ENCODE peak calls at places on chromosomes 11 and 22, in four cellular contexts. One of them, this sample, is unnamed.

GRCh38 chr22:24319451-24319850 is 48.8 kb downstream of the SPECC1L start:
- DNase-seq in esophagus muscularis mucosa: no peak
- DNase-seq in stomach: no peak
- DNase-seq in tibial nerve: no peak
- DNase-seq in this sample: no peak

GRCh38 chr22:48488149-48488551 is 1339.5 kb downstream of the BRD1 start:
- DNase-seq in esophagus muscularis mucosa: no peak
- DNase-seq in stomach: no peak
- DNase-seq in tibial nerve: no peak
- DNase-seq in this sample: no peak

GRCh38 chr11:48055292-48056132 is 75.2 kb downstream of the PTPRJ start:
- DNase-seq in stomach: peak; percentile 72
- DNase-seq in tibial nerve: no peak
- DNase-seq in esophagus muscularis mucosa: no peak
- DNase-seq in this sample: no peak

GRCh38 chr11:66283461-66284105 is 5.4 kb downstream of the YIF1A start:
- DNase-seq in esophagus muscularis mucosa: no peak
- DNase-seq in stomach: no peak
- DNase-seq in tibial nerve: no peak
- DNase-seq in this sample: peak; percentile 42

GRCh38 chr11:32586576-32587190 is 3.1 kb downstream of the EIF3M start:
- DNase-seq in esophagus muscularis mucosa: no peak
- DNase-seq in tibial nerve: no peak
- DNase-seq in stomach: no peak
- DNase-seq in this sample: no peak

GRCh38 chr11:118045191-118045590 is 31.7 kb upstream of the TMPRSS4 start:
- DNase-seq in esophagus muscularis mucosa: peak; percentile 19
- DNase-seq in tibial nerve: no peak
- DNase-seq in stomach: no peak
- DNase-seq in this sample: no peak

GRCh38 chr22:22168941-22169867 is 75.4 kb upstream of the VPREB1 start:
- DNase-seq in stomach: no peak
- DNase-seq in esophagus muscularis mucosa: peak; percentile 64
- DNase-seq in tibial nerve: no peak
- DNase-seq in this sample: no peak

GRCh38 chr22:29369460-29369859 is 18.9 kb downstream of the AP1B1 start:
- DNase-seq in tibial nerve: peak; percentile 71
- DNase-seq in stomach: no peak
- DNase-seq in esophagus muscularis mucosa: no peak
- DNase-seq in this sample: peak; percentile 52

GRCh38 chr11:70531281-70532065 is 133.1 kb downstream of the CTTN start:
- DNase-seq in esophagus muscularis mucosa: no peak
- DNase-seq in stomach: no peak
- DNase-seq in tibial nerve: no peak
- DNase-seq in this sample: no peak

GRCh38 chr11:65445604-65446445 is 23.2 kb downstream of the NEAT1 start:
- DNase-seq in esophagus muscularis mucosa: no peak
- DNase-seq in stomach: peak; percentile 34
- DNase-seq in tibial nerve: no peak
- DNase-seq in this sample: no peak

GRCh38 chr22:49530671-49531532 is 296.8 kb downstream of the BRD1 start:
- DNase-seq in esophagus muscularis mucosa: no peak
- DNase-seq in stomach: no peak
- DNase-seq in tibial nerve: no peak
- DNase-seq in this sample: no peak

GRCh38 chr11:8258771-8259170 is 4.9 kb downstream of the LMO1 start:
- DNase-seq in tibial nerve: no peak
- DNase-seq in stomach: peak; percentile 7
- DNase-seq in esophagus muscularis mucosa: no peak
- DNase-seq in this sample: no peak

GRCh38 chr11:33262016-33262638 is 4.9 kb downstream of the HIPK3 start:
- DNase-seq in esophagus muscularis mucosa: no peak
- DNase-seq in stomach: no peak
- DNase-seq in tibial nerve: no peak
- DNase-seq in this sample: no peak

GRCh38 chr11:55707029-55707428 is 45.0 kb downstream of the OR4C6 start:
- DNase-seq in stomach: no peak
- DNase-seq in tibial nerve: no peak
- DNase-seq in esophagus muscularis mucosa: no peak
- DNase-seq in this sample: no peak

GRCh38 chr11:827861-828167 is at the start of gene CRACR2B:
- DNase-seq in esophagus muscularis mucosa: no peak
- DNase-seq in tibial nerve: no peak
- DNase-seq in stomach: no peak
- DNase-seq in this sample: no peak

GRCh38 chr11:6315811-6316425 is 4.4 kb downstream of the CAVIN3 start:
- DNase-seq in tibial nerve: peak; percentile 53
- DNase-seq in esophagus muscularis mucosa: no peak
- DNase-seq in stomach: peak; percentile 63
- DNase-seq in this sample: peak; percentile 67

GRCh38 chr11:1864831-1865665 is 12.2 kb downstream of the LSP1 start:
- DNase-seq in stomach: no peak
- DNase-seq in esophagus muscularis mucosa: no peak
- DNase-seq in tibial nerve: no peak
- DNase-seq in this sample: peak; percentile 61

GRCh38 chr11:74822187-74822586 is 73.5 kb downstream of the RNF169 start:
- DNase-seq in esophagus muscularis mucosa: no peak
- DNase-seq in tibial nerve: no peak
- DNase-seq in stomach: no peak
- DNase-seq in this sample: no peak

GRCh38 chr11:101428918-101429317 is 154.9 kb downstream of the TRPC6 start:
- DNase-seq in stomach: no peak
- DNase-seq in esophagus muscularis mucosa: no peak
- DNase-seq in tibial nerve: no peak
- DNase-seq in this sample: no peak

GRCh38 chr22:47408409-47408808 is 646.0 kb downstream of the TBC1D22A start:
- DNase-seq in stomach: no peak
- DNase-seq in tibial nerve: no peak
- DNase-seq in esophagus muscularis mucosa: no peak
- DNase-seq in this sample: no peak

GRCh38 chr11:63745304-63746170 is 23.0 kb downstream of the ZFTA start:
- DNase-seq in esophagus muscularis mucosa: no peak
- DNase-seq in stomach: no peak
- DNase-seq in tibial nerve: no peak
- DNase-seq in this sample: no peak

GRCh38 chr11:124899376-124900145 is 1.9 kb upstream of the ROBO4 start:
- DNase-seq in esophagus muscularis mucosa: no peak
- DNase-seq in tibial nerve: peak; percentile 2
- DNase-seq in stomach: no peak
- DNase-seq in this sample: peak; percentile 16

GRCh38 chr22:24989541-24989951 is 37.0 kb downstream of the KIAA1671 start:
- DNase-seq in stomach: no peak
- DNase-seq in esophagus muscularis mucosa: no peak
- DNase-seq in tibial nerve: peak; percentile 44
- DNase-seq in this sample: peak; percentile 40

GRCh38 chr11:125190549-125190948 is 26.0 kb downstream of the PKNOX2 start:
- DNase-seq in stomach: no peak
- DNase-seq in esophagus muscularis mucosa: no peak
- DNase-seq in tibial nerve: no peak
- DNase-seq in this sample: no peak

GRCh38 chr11:107957109-107957588 is 28.9 kb downstream of the RAB39A start:
- DNase-seq in esophagus muscularis mucosa: no peak
- DNase-seq in stomach: no peak
- DNase-seq in tibial nerve: peak; percentile 44
- DNase-seq in this sample: no peak

GRCh38 chr11:69001301-69002081 is 11.6 kb downstream of the MRGPRF start:
- DNase-seq in tibial nerve: no peak
- DNase-seq in stomach: no peak
- DNase-seq in esophagus muscularis mucosa: no peak
- DNase-seq in this sample: peak; percentile 63

GRCh38 chr11:115928811-115929210 is 424.6 kb upstream of the CADM1 start:
- DNase-seq in stomach: no peak
- DNase-seq in esophagus muscularis mucosa: no peak
- DNase-seq in tibial nerve: no peak
- DNase-seq in this sample: no peak
- H3K4me1 ChIP-seq in stomach: peaks cover 4% of the 10 kb centered on the region
- H3K4me1 ChIP-seq in esophagus muscularis mucosa: peaks cover 15% of the 10 kb centered on the region
- H3K4me1 ChIP-seq in tibial nerve: no peaks in the 10 kb centered on the region
- H3K4me1 ChIP-seq in this sample: no peaks in the 10 kb centered on the region

GRCh38 chr11:46693597-46694012 is 6.8 kb downstream of the ARHGAP1 start:
- DNase-seq in tibial nerve: no peak
- DNase-seq in esophagus muscularis mucosa: no peak
- DNase-seq in stomach: no peak
- DNase-seq in this sample: no peak

GRCh38 chr11:46690702-46691101 is 9.7 kb downstream of the ARHGAP1 start:
- DNase-seq in stomach: no peak
- DNase-seq in esophagus muscularis mucosa: no peak
- DNase-seq in tibial nerve: no peak
- DNase-seq in this sample: no peak

GRCh38 chr11:46694095-46694494 is 6.3 kb downstream of the ARHGAP1 start:
- DNase-seq in tibial nerve: no peak
- DNase-seq in esophagus muscularis mucosa: no peak
- DNase-seq in stomach: no peak
- DNase-seq in this sample: no peak

GRCh38 chr11:46694607-46695006 is 5.8 kb downstream of the ARHGAP1 start:
- DNase-seq in tibial nerve: no peak
- DNase-seq in stomach: no peak
- DNase-seq in esophagus muscularis mucosa: no peak
- DNase-seq in this sample: no peak

GRCh38 chr11:46692450-46692849 is 8.0 kb downstream of the ARHGAP1 start:
- DNase-seq in stomach: no peak
- DNase-seq in esophagus muscularis mucosa: no peak
- DNase-seq in tibial nerve: no peak
- DNase-seq in this sample: no peak
- H3K36me3 ChIP-seq in stomach: peaks cover 98% of the 10 kb centered on the region
- H3K36me3 ChIP-seq in esophagus muscularis mucosa: peaks cover 98% of the 10 kb centered on the region
- H3K36me3 ChIP-seq in tibial nerve: peaks cover 2% of the 10 kb centered on the region
- H3K36me3 ChIP-seq in this sample: no peaks in the 10 kb centered on the region

DNA sequence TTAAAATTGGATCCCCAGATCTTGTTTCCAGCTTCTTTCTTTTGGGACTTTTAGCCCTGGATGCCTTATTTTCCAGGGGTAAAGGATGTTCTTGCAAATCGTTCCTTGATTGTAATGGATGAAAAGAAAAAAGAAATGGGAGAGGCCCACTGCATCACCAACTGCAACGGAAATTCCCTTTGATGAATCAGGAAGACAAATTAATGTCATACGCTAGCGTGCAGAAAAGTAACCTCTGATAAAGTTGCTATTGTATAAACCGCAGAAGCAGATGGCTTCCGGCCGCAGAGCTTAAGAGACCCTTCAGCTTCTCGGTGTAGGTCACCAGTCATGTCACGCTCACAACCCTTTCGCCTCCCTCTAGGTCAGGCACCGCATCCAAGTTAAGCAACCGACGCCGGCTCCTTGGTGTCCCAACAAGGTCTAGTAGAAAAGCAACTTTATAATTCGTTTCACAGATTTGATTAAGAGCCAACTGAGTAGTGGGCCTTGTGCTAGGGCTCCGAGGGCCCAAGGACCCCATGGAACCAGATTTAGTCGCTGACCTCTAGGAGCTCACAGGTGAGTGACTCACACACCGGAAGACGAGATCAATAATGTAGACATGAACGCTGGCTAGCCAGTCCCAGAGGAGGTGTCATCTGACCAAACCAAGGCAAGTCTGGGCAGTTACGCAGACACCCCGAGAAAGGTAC is 1.3 kb upstream of the ZFP91 start:
- DNase-seq in tibial nerve: no peak
- DNase-seq in stomach: peak; percentile 50
- DNase-seq in esophagus muscularis mucosa: peak; percentile 93
- DNase-seq in this sample: no peak
- TF ChIP-seq EP300 in tibial nerve: no peak
- TF ChIP-seq EP300 in stomach: no peak
- TF ChIP-seq EP300 in esophagus muscularis mucosa: no peak
- TF ChIP-seq EP300 in this sample: no peak

DNA sequence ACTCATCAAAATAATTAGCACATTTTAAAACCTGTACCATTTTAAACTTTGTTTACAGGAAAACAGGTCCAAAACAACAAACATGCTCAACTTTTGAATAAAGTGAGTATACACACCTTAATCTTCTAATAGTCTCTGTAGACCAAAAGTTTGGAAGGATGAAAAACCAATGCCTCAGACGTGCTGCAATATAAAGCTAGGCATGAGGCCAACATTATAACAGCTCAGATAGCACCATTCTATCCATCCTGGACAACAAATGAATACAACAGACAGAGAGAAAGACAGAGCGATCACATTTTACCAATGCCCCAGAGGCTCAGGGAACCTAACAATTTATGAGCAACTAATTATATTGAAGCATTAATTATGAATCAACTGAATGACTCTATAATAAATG is 77.0 kb downstream of the PAK1 start:
- DNase-seq in tibial nerve: no peak
- DNase-seq in esophagus muscularis mucosa: no peak
- DNase-seq in stomach: no peak
- DNase-seq in this sample: no peak
- H3K4me1 ChIP-seq in tibial nerve: no peaks in the 10 kb centered on the region
- H3K4me1 ChIP-seq in esophagus muscularis mucosa: peaks cover 34% of the 10 kb centered on the region
- H3K4me1 ChIP-seq in stomach: peaks cover 31% of the 10 kb centered on the region
- H3K4me1 ChIP-seq in this sample: peaks cover 5% of the 10 kb centered on the region

GRCh38 chr11:11910541-11910940 is 68.8 kb downstream of the USP47 start:
- DNase-seq in tibial nerve: no peak
- DNase-seq in esophagus muscularis mucosa: no peak
- DNase-seq in stomach: no peak
- DNase-seq in this sample: no peak
- H3K36me3 ChIP-seq in tibial nerve: no peaks in the 10 kb centered on the region
- H3K36me3 ChIP-seq in esophagus muscularis mucosa: peaks cover 37% of the 10 kb centered on the region
- H3K36me3 ChIP-seq in stomach: peaks cover 39% of the 10 kb centered on the region
- H3K36me3 ChIP-seq in this sample: no peaks in the 10 kb centered on the region

GRCh38 chr11:62645934-62646824 is at the start of gene GANAB:
- DNase-seq in tibial nerve: peak; percentile 100
- DNase-seq in esophagus muscularis mucosa: peak; percentile 100
- DNase-seq in stomach: peak; percentile 99
- DNase-seq in this sample: peak; percentile 99
- TF ChIP-seq EP300 in tibial nerve: peak; percentile 88
- TF ChIP-seq EP300 in esophagus muscularis mucosa: no peak
- TF ChIP-seq EP300 in stomach: no peak
- TF ChIP-seq EP300 in this sample: no peak

GRCh38 chr11:12808519-12808918 is 134.3 kb downstream of the TEAD1 start:
- DNase-seq in tibial nerve: no peak
- DNase-seq in esophagus muscularis mucosa: no peak
- DNase-seq in stomach: no peak
- DNase-seq in this sample: no peak
- H3K4me1 ChIP-seq in tibial nerve: peaks cover 19% of the 10 kb centered on the region
- H3K4me1 ChIP-seq in esophagus muscularis mucosa: peaks cover 49% of the 10 kb centered on the region
- H3K4me1 ChIP-seq in stomach: peaks cover 25% of the 10 kb centered on the region
- H3K4me1 ChIP-seq in this sample: peaks cover 18% of the 10 kb centered on the region

GRCh38 chr11:20934521-20934920 is 265.1 kb downstream of the NELL1 start:
- DNase-seq in esophagus muscularis mucosa: no peak
- DNase-seq in tibial nerve: no peak
- DNase-seq in stomach: no peak
- DNase-seq in this sample: no peak
- H3K36me3 ChIP-seq in esophagus muscularis mucosa: no peaks in the 10 kb centered on the region
- H3K36me3 ChIP-seq in tibial nerve: no peaks in the 10 kb centered on the region
- H3K36me3 ChIP-seq in stomach: no peaks in the 10 kb centered on the region
- H3K36me3 ChIP-seq in this sample: no peaks in the 10 kb centered on the region

GRCh38 chr11:21908211-21908610 is 284.7 kb upstream of the ANO5 start:
- DNase-seq in tibial nerve: no peak
- DNase-seq in stomach: no peak
- DNase-seq in esophagus muscularis mucosa: no peak
- DNase-seq in this sample: no peak
- TF ChIP-seq EP300 in tibial nerve: no peak
- TF ChIP-seq EP300 in stomach: no peak
- TF ChIP-seq EP300 in esophagus muscularis mucosa: no peak
- TF ChIP-seq EP300 in this sample: no peak

GRCh38 chr22:27474112-27474571 is 327.4 kb downstream of the MN1 start:
- DNase-seq in stomach: no peak
- DNase-seq in tibial nerve: no peak
- DNase-seq in esophagus muscularis mucosa: no peak
- DNase-seq in this sample: no peak
- H3K4me1 ChIP-seq in stomach: peaks cover 10% of the 10 kb centered on the region
- H3K4me1 ChIP-seq in tibial nerve: no peaks in the 10 kb centered on the region
- H3K4me1 ChIP-seq in esophagus muscularis mucosa: peaks cover 15% of the 10 kb centered on the region
- H3K4me1 ChIP-seq in this sample: peaks cover 3% of the 10 kb centered on the region